ENCODE peak calls at places on chromosomes 5 and 9, in five cellular contexts. R, N, L, V and D are unnamed samples.

GRCh38 chr9:128728298-128728697 is 4.4 kb upstream of the ZDHHC12 start:
- DNase-seq in R (no peak), N (no peak), L (no peak), V (no peak), D (no peak)

GRCh38 chr5:96875805-96876291 is 452 bp upstream of the ERAP2 start:
- DNase-seq in R (no peak), N (no peak), L (peak), V (no peak), D (no peak)

GRCh38 chr5:25662610-25663009 is 1017.8 kb upstream of the CDH10 start:
- DNase-seq in R (no peak), N (no peak), L (no peak), V (no peak), D (no peak)

GRCh38 chr5:139844472-139845145 is 49.0 kb downstream of the PSD2 start:
- DNase-seq in R (peak), N (peak), L (peak), V (peak), D (no peak)

GRCh38 chr9:134884492-134884891 is 3.9 kb downstream of the FCN2 start:
- DNase-seq in R (no peak), N (no peak), L (no peak), V (no peak), D (no peak)

GRCh38 chr9:125564641-125565040 is 142.4 kb downstream of the MAPKAP1 start:
- DNase-seq in R (no peak), N (no peak), L (peak), V (no peak), D (no peak)

GRCh38 chr5:133510634-133511262 is 101.6 kb downstream of the FSTL4 start:
- DNase-seq in R (no peak), N (no peak), L (no peak), V (no peak), D (no peak)

GRCh38 chr5:171357843-171358242 is 29.8 kb upstream of the NPM1 start:
- DNase-seq in R (no peak), N (no peak), L (no peak), V (no peak), D (no peak)

GRCh38 chr5:102845041-102845440 is 89.9 kb downstream of the PAM start:
- DNase-seq in R (no peak), N (no peak), L (no peak), V (no peak), D (no peak)

GRCh38 chr9:122020398-122020797 is 72.7 kb downstream of the TTLL11 start:
- DNase-seq in R (no peak), N (no peak), L (no peak), V (no peak), D (no peak)

GRCh38 chr9:115117999-115118470 is at the start of gene TNC:
- DNase-seq in R (peak), N (no peak), L (peak), V (peak), D (no peak)

GRCh38 chr5:73274870-73275756 is 102.1 kb downstream of the TMEM174 start:
- DNase-seq in R (no peak), N (no peak), L (no peak), V (no peak), D (no peak)

GRCh38 chr9:114002986-114003740 is 74.9 kb downstream of the AMBP start:
- DNase-seq in R (peak), N (no peak), L (no peak), V (no peak), D (no peak)

GRCh38 chr9:131656356-131657030 is 83.4 kb downstream of the RAPGEF1 start:
- DNase-seq in R (no peak), N (peak), L (no peak), V (no peak), D (no peak)

GRCh38 chr9:116543731-116544400 is 143.2 kb upstream of the TRIM32 start:
- DNase-seq in R (no peak), N (no peak), L (no peak), V (no peak), D (no peak)

GRCh38 chr5:143554194-143554717 is 150.8 kb upstream of the NR3C1 start:
- DNase-seq in R (no peak), N (no peak), L (peak), V (no peak), D (peak)

GRCh38 chr9:114681594-114682332 is at the start of gene TEX48:
- DNase-seq in R (peak), N (peak), L (peak), V (peak), D (peak)

GRCh38 chr5:180495991-180496741 is 2.0 kb downstream of the CNOT6 start:
- DNase-seq in R (no peak), N (no peak), L (peak), V (no peak), D (no peak)

GRCh38 chr9:137691648-137692357 is 73.0 kb downstream of the EHMT1 start:
- DNase-seq in R (no peak), N (no peak), L (no peak), V (no peak), D (no peak)

GRCh38 chr5:81315336-81315735 is 13.9 kb downstream of the ZCCHC9 start:
- DNase-seq in R (no peak), N (no peak), L (peak), V (no peak), D (no peak)

GRCh38 chr5:86999951-87000350 is 267.7 kb upstream of the RASA1 start:
- DNase-seq in R (no peak), N (no peak), L (no peak), V (no peak), D (no peak)